ENCODE peak calls at places on chromosome X, in seven cellular contexts. Q, Z, M, A, W, F and O are unnamed samples.

GRCh38 chrX:30141966-30142365 is 73.4 kb upstream of the MAGEB2 start:
- DNase-seq in W (peak; percentile 37), Q (no peak), A (no peak), F (peak; percentile 27), M (peak; percentile 43), Z (peak; percentile 37), O (no peak)

GRCh38 chrX:132490086-132490419 is 1.2 kb upstream of the MBNL3 start:
- DNase-seq in Q (no peak), M (no peak), W (no peak), F (peak; percentile 41), Z (no peak), A (no peak), O (no peak)

GRCh38 chrX:100994352-100995281 is 25.1 kb downstream of the ARL13A start:
- DNase-seq in Z (no peak), F (peak; percentile 72), Q (peak; percentile 8), M (peak; percentile 47), A (no peak), W (peak; percentile 63), O (peak; percentile 47)

GRCh38 chrX:79095441-79096338 is 48.8 kb upstream of the GPR174 start:
- DNase-seq in F (no peak), Q (no peak), M (no peak), Z (no peak), A (no peak), W (no peak), O (no peak)

GRCh38 chrX:138777230-138777629 is 65.7 kb upstream of the FGF13 start:
- DNase-seq in Q (no peak), W (peak; percentile 4), Z (no peak), A (no peak), F (no peak), M (no peak), O (no peak)

GRCh38 chrX:13167444-13168207 is 123.2 kb upstream of the FAM9C start:
- DNase-seq in W (no peak), F (no peak), Z (peak; percentile 20), M (no peak), Q (no peak), A (no peak), O (no peak)

GRCh38 chrX:68683580-68683979 is 36.1 kb downstream of the STARD8 start:
- DNase-seq in M (no peak), Z (no peak), W (no peak), Q (no peak), A (no peak), F (no peak), O (no peak)

GRCh38 chrX:153889123-153889522 is 3.1 kb upstream of the L1CAM start:
- DNase-seq in F (no peak), M (no peak), Z (no peak), W (no peak), Q (no peak), A (no peak), O (no peak)

GRCh38 chrX:110087485-110088356 is 84.8 kb downstream of the TMEM164 start:
- DNase-seq in Z (no peak), F (no peak), Q (no peak), W (no peak), A (no peak), M (peak; percentile 43), O (peak; percentile 74)

GRCh38 chrX:63664083-63664482 is 120.9 kb downstream of the ARHGEF9 start:
- DNase-seq in Z (no peak), M (no peak), Q (no peak), A (no peak), W (no peak), F (no peak), O (no peak)

GRCh38 chrX:48509619-48510018 is 827 bp downstream of the PORCN start:
- DNase-seq in A (no peak), M (no peak), Q (no peak), F (no peak), Z (peak; percentile 26), W (no peak), O (no peak)

GRCh38 chrX:75784689-75785491 is at the start of gene MAGEE2:
- DNase-seq in Q (no peak), A (no peak), W (no peak), Z (peak; percentile 30), M (no peak), F (peak; percentile 0), O (no peak)

GRCh38 chrX:150772150-150772970 is 79.2 kb downstream of the MTMR1 start:
- DNase-seq in F (peak; percentile 36), M (peak; percentile 13), Z (peak; percentile 89), A (peak; percentile 21), W (peak; percentile 82), Q (no peak), O (peak; percentile 27)

GRCh38 chrX:27675493-27675892 is 85.3 kb downstream of the DCAF8L2 start:
- DNase-seq in Z (no peak), F (no peak), W (no peak), A (no peak), Q (no peak), M (no peak), O (no peak)

GRCh38 chrX:102516314-102516936 is at the start of gene TMSB15A:
- DNase-seq in Q (no peak), F (no peak), M (no peak), W (peak; percentile 82), Z (peak; percentile 86), A (no peak), O (no peak)

GRCh38 chrX:11304829-11305228 is 11.6 kb downstream of the AMELX start:
- DNase-seq in Z (no peak), Q (no peak), F (no peak), A (no peak), W (no peak), M (no peak), O (no peak)

GRCh38 chrX:15675490-15675921 is 10.9 kb upstream of the CLTRN start:
- DNase-seq in A (no peak), W (peak; percentile 74), F (no peak), Z (peak; percentile 86), M (peak; percentile 70), Q (no peak), O (no peak)

GRCh38 chrX:153920546-153920945 is 5.5 kb downstream of the ARHGAP4 start:
- DNase-seq in W (no peak), F (no peak), M (no peak), Q (no peak), Z (no peak), A (no peak), O (no peak)

GRCh38 chrX:85223359-85223758 is 20.2 kb downstream of the SATL1 start:
- DNase-seq in F (no peak), M (no peak), Z (no peak), W (no peak), Q (no peak), A (no peak), O (no peak)

GRCh38 chrX:129773649-129774458 is 5.9 kb upstream of the SASH3 start:
- DNase-seq in Q (no peak), M (no peak), F (peak; percentile 80), W (no peak), A (no peak), Z (no peak), O (no peak)

GRCh38 chrX:129779747-129780146 is at the start of gene SASH3:
- DNase-seq in F (no peak), M (no peak), Q (no peak), W (no peak), Z (no peak), A (no peak), O (no peak)

GRCh38 chrX:129779086-129779672 is 570 bp upstream of the SASH3 start:
- DNase-seq in F (no peak), W (no peak), A (no peak), Q (no peak), M (no peak), Z (no peak), O (no peak)

GRCh38 chrX:129780441-129781105 is 824 bp downstream of the SASH3 start:
- DNase-seq in A (no peak), W (no peak), M (no peak), Q (no peak), F (no peak), Z (no peak), O (no peak)

GRCh38 chrX:129777218-129777768 is 2.5 kb upstream of the SASH3 start:
- DNase-seq in Z (no peak), W (no peak), M (no peak), F (peak; percentile 19), A (no peak), Q (no peak), O (no peak)
- H3K4me1 ChIP-seq in Z (no peaks in the 10 kb centered on the region), W (peaks cover 12% of the 10 kb centered on the region), M (no peaks in the 10 kb centered on the region), F (peaks cover 50% of the 10 kb centered on the region), A (no peaks in the 10 kb centered on the region), Q (peaks cover 56% of the 10 kb centered on the region), O (no peaks in the 10 kb centered on the region)

DNA sequence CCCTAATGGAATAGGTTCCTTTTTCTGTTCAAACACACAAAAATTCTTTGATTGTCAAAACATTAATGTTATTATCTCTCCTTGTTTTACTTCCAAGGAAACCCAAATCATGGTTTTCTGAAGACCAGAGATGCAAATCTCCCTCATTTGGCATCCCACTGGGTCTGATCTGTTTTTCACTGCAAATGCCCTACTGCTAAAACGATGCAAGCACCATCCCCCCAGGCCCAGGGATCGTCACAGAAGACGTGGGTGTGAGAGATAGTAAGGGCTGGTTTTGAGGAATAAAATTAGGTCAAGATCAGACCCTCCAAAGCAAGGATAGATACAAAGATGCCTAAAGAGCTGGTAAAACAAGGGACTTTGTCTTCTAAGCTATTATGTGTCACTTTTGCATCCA is 33.6 kb downstream of the GSPT2 start:
- DNase-seq in A (no peak), M (no peak), F (no peak), W (no peak), Z (no peak), Q (no peak), O (no peak)
- TF ChIP-seq SIN3A in A (no peak), M (no peak), F (no peak), W (no peak), Z (no peak), Q (no peak), O (no peak)

DNA sequence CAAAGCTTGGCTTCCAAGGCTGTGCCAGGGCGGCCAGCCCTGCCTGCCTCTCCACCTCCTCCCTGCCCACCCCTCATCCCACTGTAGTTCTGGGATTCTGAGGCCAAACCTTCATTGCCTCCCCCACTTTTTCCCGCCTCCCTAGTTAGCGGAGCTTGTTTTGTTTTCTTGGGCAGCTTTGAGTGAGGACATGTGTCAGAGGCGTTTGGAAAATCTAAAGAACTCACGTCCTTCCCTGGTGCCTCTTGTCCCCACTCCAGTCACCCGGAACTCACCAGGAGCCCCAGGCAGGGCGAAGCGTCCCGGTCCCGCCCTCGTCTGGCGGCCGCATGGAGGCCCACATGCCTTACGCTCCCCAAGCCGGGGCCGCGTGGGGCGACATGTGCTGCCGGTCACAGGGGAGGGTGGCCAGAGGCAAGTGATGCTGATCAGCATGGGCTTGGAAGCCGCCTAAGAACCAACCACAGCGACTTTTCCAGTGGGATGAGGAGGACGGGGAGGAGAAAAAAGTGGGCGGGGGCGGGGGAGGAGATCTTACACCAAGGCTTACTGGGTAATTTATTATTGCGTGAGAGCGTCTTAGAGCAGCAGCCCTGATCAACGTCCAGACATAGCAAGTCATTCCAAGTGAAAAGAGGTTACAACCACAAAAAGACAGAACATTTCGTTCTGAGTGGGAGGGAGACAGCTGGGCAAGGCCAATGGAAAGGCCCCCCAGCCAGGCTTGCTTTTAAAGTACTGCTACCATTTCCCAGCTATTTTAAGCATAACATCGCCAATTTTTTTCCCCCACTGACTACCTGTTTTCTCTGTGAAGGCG is 48.5 kb downstream of the PRPS1 start:
- DNase-seq in F (no peak), W (peak; percentile 66), Z (peak; percentile 62), A (no peak), Q (no peak), M (peak; percentile 78), O (peak; percentile 54)
- H3K4me1 ChIP-seq in F (no peaks in the 10 kb centered on the region), W (peaks cover 26% of the 10 kb centered on the region), Z (no peaks in the 10 kb centered on the region), A (no peaks in the 10 kb centered on the region), Q (peaks cover 22% of the 10 kb centered on the region), M (peaks cover 55% of the 10 kb centered on the region), O (peaks cover 25% of the 10 kb centered on the region)

DNA sequence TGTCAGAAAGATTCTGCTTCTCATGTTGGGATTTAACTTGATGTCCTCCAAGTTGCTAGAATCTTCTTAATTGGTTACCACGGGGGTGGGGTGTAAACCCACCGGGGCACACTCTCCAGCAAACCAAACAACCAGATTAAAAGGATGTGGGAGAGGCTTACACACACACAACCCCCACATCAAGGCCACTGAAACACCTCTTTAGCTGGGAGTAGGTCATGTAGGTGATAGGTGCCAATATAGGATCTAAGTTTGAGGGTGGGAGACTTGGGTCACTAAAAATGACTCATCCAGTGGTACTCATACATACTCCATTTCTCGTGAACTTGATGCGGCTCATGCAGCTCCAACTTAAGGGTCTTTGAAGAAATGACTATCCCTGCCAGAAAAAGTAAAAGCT is 20.6 kb upstream of the CD40LG start:
- DNase-seq in M (no peak), Q (no peak), W (no peak), Z (no peak), A (no peak), F (no peak), O (no peak)
- TF ChIP-seq SIN3A in M (no peak), Q (no peak), W (no peak), Z (no peak), A (no peak), F (no peak), O (no peak)